ENCODE peak calls at places on chromosomes 7 and 10, in nine cellular contexts. One of them, this sample, is unnamed.

GRCh38 chr7:91098566-91098965 is 165.7 kb upstream of the FZD1 start:
- DNase-seq in HTR-8/SVneo: no peak
- DNase-seq in activated naive CD4-positive, alpha-beta T cell: no peak
- DNase-seq in stimulated activated CD8-positive, alpha-beta memory T cell treated with anti-CD3 and anti-CD28 coated beads, Interleukin-7, amount 100 ng/mL, for 1 hour: no peak
- DNase-seq in caudate nucleus: no peak
- DNase-seq in sciatic nerve: no peak
- DNase-seq in HCT116: no peak
- DNase-seq in activated CD4-positive, alpha-beta T cell treated with anti-CD3 and anti-CD28 coated beads for 48 hours: no peak
- DNase-seq in substantia nigra: no peak
- DNase-seq in this sample: no peak

GRCh38 chr7:158028290-158028941 is 559.2 kb downstream of the PTPRN2 start:
- DNase-seq in stimulated activated CD8-positive, alpha-beta memory T cell treated with anti-CD3 and anti-CD28 coated beads, Interleukin-7, amount 100 ng/mL, for 1 hour: no peak
- DNase-seq in HTR-8/SVneo: no peak
- DNase-seq in activated naive CD4-positive, alpha-beta T cell: no peak
- DNase-seq in substantia nigra: no peak
- DNase-seq in sciatic nerve: peak
- DNase-seq in activated CD4-positive, alpha-beta T cell treated with anti-CD3 and anti-CD28 coated beads for 48 hours: no peak
- DNase-seq in caudate nucleus: no peak
- DNase-seq in HCT116: no peak
- DNase-seq in this sample: no peak

GRCh38 chr10:8104005-8104404 is 49.5 kb downstream of the GATA3 start:
- DNase-seq in HTR-8/SVneo: no peak
- DNase-seq in sciatic nerve: no peak
- DNase-seq in substantia nigra: no peak
- DNase-seq in caudate nucleus: no peak
- DNase-seq in activated CD4-positive, alpha-beta T cell treated with anti-CD3 and anti-CD28 coated beads for 48 hours: no peak
- DNase-seq in stimulated activated CD8-positive, alpha-beta memory T cell treated with anti-CD3 and anti-CD28 coated beads, Interleukin-7, amount 100 ng/mL, for 1 hour: no peak
- DNase-seq in activated naive CD4-positive, alpha-beta T cell: no peak
- DNase-seq in HCT116: no peak
- DNase-seq in this sample: no peak

GRCh38 chr7:27899601-27900000 is 159.6 kb downstream of the TAX1BP1 start:
- DNase-seq in activated CD4-positive, alpha-beta T cell treated with anti-CD3 and anti-CD28 coated beads for 48 hours: peak
- DNase-seq in HCT116: no peak
- DNase-seq in caudate nucleus: no peak
- DNase-seq in HTR-8/SVneo: no peak
- DNase-seq in substantia nigra: no peak
- DNase-seq in stimulated activated CD8-positive, alpha-beta memory T cell treated with anti-CD3 and anti-CD28 coated beads, Interleukin-7, amount 100 ng/mL, for 1 hour: no peak
- DNase-seq in sciatic nerve: no peak
- DNase-seq in activated naive CD4-positive, alpha-beta T cell: no peak
- DNase-seq in this sample: no peak

GRCh38 chr7:116528008-116528789 is 3.4 kb downstream of the CAV1 start:
- DNase-seq in activated naive CD4-positive, alpha-beta T cell: no peak
- DNase-seq in caudate nucleus: no peak
- DNase-seq in stimulated activated CD8-positive, alpha-beta memory T cell treated with anti-CD3 and anti-CD28 coated beads, Interleukin-7, amount 100 ng/mL, for 1 hour: no peak
- DNase-seq in activated CD4-positive, alpha-beta T cell treated with anti-CD3 and anti-CD28 coated beads for 48 hours: no peak
- DNase-seq in HCT116: peak
- DNase-seq in HTR-8/SVneo: no peak
- DNase-seq in sciatic nerve: no peak
- DNase-seq in substantia nigra: no peak
- DNase-seq in this sample: peak

GRCh38 chr10:86798636-86799035 is 42.2 kb downstream of the BMPR1A start:
- DNase-seq in caudate nucleus: no peak
- DNase-seq in activated CD4-positive, alpha-beta T cell treated with anti-CD3 and anti-CD28 coated beads for 48 hours: no peak
- DNase-seq in sciatic nerve: no peak
- DNase-seq in HTR-8/SVneo: no peak
- DNase-seq in activated naive CD4-positive, alpha-beta T cell: no peak
- DNase-seq in substantia nigra: no peak
- DNase-seq in stimulated activated CD8-positive, alpha-beta memory T cell treated with anti-CD3 and anti-CD28 coated beads, Interleukin-7, amount 100 ng/mL, for 1 hour: no peak
- DNase-seq in HCT116: no peak
- DNase-seq in this sample: no peak

GRCh38 chr10:113302062-113302461 is 250.8 kb upstream of the HABP2 start:
- DNase-seq in sciatic nerve: no peak
- DNase-seq in HTR-8/SVneo: no peak
- DNase-seq in caudate nucleus: no peak
- DNase-seq in activated naive CD4-positive, alpha-beta T cell: no peak
- DNase-seq in activated CD4-positive, alpha-beta T cell treated with anti-CD3 and anti-CD28 coated beads for 48 hours: no peak
- DNase-seq in substantia nigra: no peak
- DNase-seq in HCT116: no peak
- DNase-seq in stimulated activated CD8-positive, alpha-beta memory T cell treated with anti-CD3 and anti-CD28 coated beads, Interleukin-7, amount 100 ng/mL, for 1 hour: no peak
- DNase-seq in this sample: no peak

GRCh38 chr10:49089152-49089788 is 26.1 kb downstream of the VSTM4 start:
- DNase-seq in stimulated activated CD8-positive, alpha-beta memory T cell treated with anti-CD3 and anti-CD28 coated beads, Interleukin-7, amount 100 ng/mL, for 1 hour: no peak
- DNase-seq in sciatic nerve: no peak
- DNase-seq in HCT116: no peak
- DNase-seq in caudate nucleus: no peak
- DNase-seq in HTR-8/SVneo: no peak
- DNase-seq in activated naive CD4-positive, alpha-beta T cell: no peak
- DNase-seq in activated CD4-positive, alpha-beta T cell treated with anti-CD3 and anti-CD28 coated beads for 48 hours: no peak
- DNase-seq in substantia nigra: no peak
- DNase-seq in this sample: no peak

GRCh38 chr7:78134256-78134655 is 335.7 kb downstream of the PHTF2 start:
- DNase-seq in activated CD4-positive, alpha-beta T cell treated with anti-CD3 and anti-CD28 coated beads for 48 hours: no peak
- DNase-seq in HTR-8/SVneo: peak
- DNase-seq in HCT116: peak
- DNase-seq in sciatic nerve: no peak
- DNase-seq in stimulated activated CD8-positive, alpha-beta memory T cell treated with anti-CD3 and anti-CD28 coated beads, Interleukin-7, amount 100 ng/mL, for 1 hour: no peak
- DNase-seq in activated naive CD4-positive, alpha-beta T cell: no peak
- DNase-seq in caudate nucleus: no peak
- DNase-seq in substantia nigra: no peak
- DNase-seq in this sample: no peak

GRCh38 chr7:111229181-111229740 is 138.3 kb downstream of the LRRN3 start:
- DNase-seq in activated CD4-positive, alpha-beta T cell treated with anti-CD3 and anti-CD28 coated beads for 48 hours: no peak
- DNase-seq in HTR-8/SVneo: no peak
- DNase-seq in stimulated activated CD8-positive, alpha-beta memory T cell treated with anti-CD3 and anti-CD28 coated beads, Interleukin-7, amount 100 ng/mL, for 1 hour: no peak
- DNase-seq in substantia nigra: no peak
- DNase-seq in caudate nucleus: no peak
- DNase-seq in HCT116: no peak
- DNase-seq in activated naive CD4-positive, alpha-beta T cell: no peak
- DNase-seq in sciatic nerve: no peak
- DNase-seq in this sample: no peak

GRCh38 chr7:26390016-26390415 is 98.4 kb downstream of the SNX10 start:
- DNase-seq in activated naive CD4-positive, alpha-beta T cell: no peak
- DNase-seq in activated CD4-positive, alpha-beta T cell treated with anti-CD3 and anti-CD28 coated beads for 48 hours: no peak
- DNase-seq in HCT116: no peak
- DNase-seq in substantia nigra: no peak
- DNase-seq in caudate nucleus: no peak
- DNase-seq in stimulated activated CD8-positive, alpha-beta memory T cell treated with anti-CD3 and anti-CD28 coated beads, Interleukin-7, amount 100 ng/mL, for 1 hour: no peak
- DNase-seq in HTR-8/SVneo: no peak
- DNase-seq in sciatic nerve: no peak
- DNase-seq in this sample: no peak

GRCh38 chr7:150413640-150414081 is 34.5 kb downstream of the ZNF775 start:
- DNase-seq in activated CD4-positive, alpha-beta T cell treated with anti-CD3 and anti-CD28 coated beads for 48 hours: no peak
- DNase-seq in activated naive CD4-positive, alpha-beta T cell: no peak
- DNase-seq in sciatic nerve: peak
- DNase-seq in stimulated activated CD8-positive, alpha-beta memory T cell treated with anti-CD3 and anti-CD28 coated beads, Interleukin-7, amount 100 ng/mL, for 1 hour: no peak
- DNase-seq in HTR-8/SVneo: no peak
- DNase-seq in HCT116: no peak
- DNase-seq in caudate nucleus: no peak
- DNase-seq in substantia nigra: no peak
- DNase-seq in this sample: no peak

GRCh38 chr7:107890962-107891618 is at the start of gene DLD:
- DNase-seq in HCT116: peak
- DNase-seq in caudate nucleus: peak
- DNase-seq in activated naive CD4-positive, alpha-beta T cell: peak
- DNase-seq in activated CD4-positive, alpha-beta T cell treated with anti-CD3 and anti-CD28 coated beads for 48 hours: peak
- DNase-seq in sciatic nerve: peak
- DNase-seq in HTR-8/SVneo: peak
- DNase-seq in substantia nigra: peak
- DNase-seq in stimulated activated CD8-positive, alpha-beta memory T cell treated with anti-CD3 and anti-CD28 coated beads, Interleukin-7, amount 100 ng/mL, for 1 hour: peak
- DNase-seq in this sample: peak

GRCh38 chr7:155804431-155804831 is 7.8 kb downstream of the SHH start:
- DNase-seq in HTR-8/SVneo: no peak
- DNase-seq in sciatic nerve: no peak
- DNase-seq in caudate nucleus: no peak
- DNase-seq in stimulated activated CD8-positive, alpha-beta memory T cell treated with anti-CD3 and anti-CD28 coated beads, Interleukin-7, amount 100 ng/mL, for 1 hour: no peak
- DNase-seq in activated naive CD4-positive, alpha-beta T cell: no peak
- DNase-seq in substantia nigra: no peak
- DNase-seq in HCT116: no peak
- DNase-seq in activated CD4-positive, alpha-beta T cell treated with anti-CD3 and anti-CD28 coated beads for 48 hours: no peak
- DNase-seq in this sample: no peak

GRCh38 chr10:125768217-125768616 is 7.4 kb downstream of the MMP21 start:
- DNase-seq in activated naive CD4-positive, alpha-beta T cell: no peak
- DNase-seq in sciatic nerve: no peak
- DNase-seq in activated CD4-positive, alpha-beta T cell treated with anti-CD3 and anti-CD28 coated beads for 48 hours: no peak
- DNase-seq in substantia nigra: no peak
- DNase-seq in caudate nucleus: no peak
- DNase-seq in HTR-8/SVneo: no peak
- DNase-seq in HCT116: no peak
- DNase-seq in stimulated activated CD8-positive, alpha-beta memory T cell treated with anti-CD3 and anti-CD28 coated beads, Interleukin-7, amount 100 ng/mL, for 1 hour: no peak
- DNase-seq in this sample: no peak

GRCh38 chr7:107180378-107180777 is 11.6 kb downstream of the HBP1 start:
- DNase-seq in sciatic nerve: no peak
- DNase-seq in HTR-8/SVneo: peak
- DNase-seq in stimulated activated CD8-positive, alpha-beta memory T cell treated with anti-CD3 and anti-CD28 coated beads, Interleukin-7, amount 100 ng/mL, for 1 hour: peak
- DNase-seq in activated naive CD4-positive, alpha-beta T cell: peak
- DNase-seq in HCT116: peak
- DNase-seq in caudate nucleus: no peak
- DNase-seq in activated CD4-positive, alpha-beta T cell treated with anti-CD3 and anti-CD28 coated beads for 48 hours: peak
- DNase-seq in substantia nigra: no peak
- DNase-seq in this sample: peak

GRCh38 chr10:71323407-71323806 is 4.3 kb downstream of the SLC29A3 start:
- DNase-seq in HCT116: peak
- DNase-seq in sciatic nerve: no peak
- DNase-seq in activated naive CD4-positive, alpha-beta T cell: no peak
- DNase-seq in caudate nucleus: no peak
- DNase-seq in stimulated activated CD8-positive, alpha-beta memory T cell treated with anti-CD3 and anti-CD28 coated beads, Interleukin-7, amount 100 ng/mL, for 1 hour: no peak
- DNase-seq in HTR-8/SVneo: peak
- DNase-seq in substantia nigra: no peak
- DNase-seq in activated CD4-positive, alpha-beta T cell treated with anti-CD3 and anti-CD28 coated beads for 48 hours: no peak
- DNase-seq in this sample: no peak

GRCh38 chr10:14456218-14456869 is 125.6 kb upstream of the FRMD4A start:
- DNase-seq in substantia nigra: no peak
- DNase-seq in caudate nucleus: no peak
- DNase-seq in HTR-8/SVneo: no peak
- DNase-seq in activated CD4-positive, alpha-beta T cell treated with anti-CD3 and anti-CD28 coated beads for 48 hours: no peak
- DNase-seq in sciatic nerve: no peak
- DNase-seq in activated naive CD4-positive, alpha-beta T cell: no peak
- DNase-seq in HCT116: no peak
- DNase-seq in stimulated activated CD8-positive, alpha-beta memory T cell treated with anti-CD3 and anti-CD28 coated beads, Interleukin-7, amount 100 ng/mL, for 1 hour: no peak
- DNase-seq in this sample: no peak

GRCh38 chr7:96013836-96014235 is 241.5 kb downstream of the DYNC1I1 start:
- DNase-seq in activated naive CD4-positive, alpha-beta T cell: no peak
- DNase-seq in stimulated activated CD8-positive, alpha-beta memory T cell treated with anti-CD3 and anti-CD28 coated beads, Interleukin-7, amount 100 ng/mL, for 1 hour: no peak
- DNase-seq in HCT116: no peak
- DNase-seq in caudate nucleus: no peak
- DNase-seq in substantia nigra: no peak
- DNase-seq in activated CD4-positive, alpha-beta T cell treated with anti-CD3 and anti-CD28 coated beads for 48 hours: no peak
- DNase-seq in sciatic nerve: no peak
- DNase-seq in HTR-8/SVneo: no peak
- DNase-seq in this sample: no peak

GRCh38 chr7:35241431-35241830 is 12.5 kb downstream of the TBX20 start:
- DNase-seq in HCT116: no peak
- DNase-seq in caudate nucleus: no peak
- DNase-seq in substantia nigra: no peak
- DNase-seq in HTR-8/SVneo: no peak
- DNase-seq in activated CD4-positive, alpha-beta T cell treated with anti-CD3 and anti-CD28 coated beads for 48 hours: no peak
- DNase-seq in sciatic nerve: no peak
- DNase-seq in stimulated activated CD8-positive, alpha-beta memory T cell treated with anti-CD3 and anti-CD28 coated beads, Interleukin-7, amount 100 ng/mL, for 1 hour: no peak
- DNase-seq in activated naive CD4-positive, alpha-beta T cell: no peak
- DNase-seq in this sample: no peak

GRCh38 chr7:114759347-114760062 is 162.4 kb upstream of the MDFIC start:
- DNase-seq in substantia nigra: no peak
- DNase-seq in activated CD4-positive, alpha-beta T cell treated with anti-CD3 and anti-CD28 coated beads for 48 hours: no peak
- DNase-seq in stimulated activated CD8-positive, alpha-beta memory T cell treated with anti-CD3 and anti-CD28 coated beads, Interleukin-7, amount 100 ng/mL, for 1 hour: no peak
- DNase-seq in HCT116: no peak
- DNase-seq in caudate nucleus: no peak
- DNase-seq in activated naive CD4-positive, alpha-beta T cell: no peak
- DNase-seq in HTR-8/SVneo: no peak
- DNase-seq in sciatic nerve: no peak
- DNase-seq in this sample: no peak

GRCh38 chr10:13219685-13220670 is 14.2 kb downstream of the UCMA start:
- DNase-seq in HCT116: peak
- DNase-seq in activated CD4-positive, alpha-beta T cell treated with anti-CD3 and anti-CD28 coated beads for 48 hours: no peak
- DNase-seq in sciatic nerve: no peak
- DNase-seq in caudate nucleus: no peak
- DNase-seq in stimulated activated CD8-positive, alpha-beta memory T cell treated with anti-CD3 and anti-CD28 coated beads, Interleukin-7, amount 100 ng/mL, for 1 hour: no peak
- DNase-seq in HTR-8/SVneo: no peak
- DNase-seq in activated naive CD4-positive, alpha-beta T cell: no peak
- DNase-seq in substantia nigra: no peak
- DNase-seq in this sample: no peak

GRCh38 chr7:41437257-41438196 is 265.4 kb downstream of the INHBA start:
- DNase-seq in activated CD4-positive, alpha-beta T cell treated with anti-CD3 and anti-CD28 coated beads for 48 hours: no peak
- DNase-seq in sciatic nerve: no peak
- DNase-seq in activated naive CD4-positive, alpha-beta T cell: no peak
- DNase-seq in caudate nucleus: no peak
- DNase-seq in HCT116: peak
- DNase-seq in substantia nigra: no peak
- DNase-seq in HTR-8/SVneo: peak
- DNase-seq in stimulated activated CD8-positive, alpha-beta memory T cell treated with anti-CD3 and anti-CD28 coated beads, Interleukin-7, amount 100 ng/mL, for 1 hour: no peak
- DNase-seq in this sample: no peak

GRCh38 chr10:31757374-31757773 is 171.3 kb downstream of the ARHGAP12 start:
- DNase-seq in HTR-8/SVneo: no peak
- DNase-seq in activated naive CD4-positive, alpha-beta T cell: no peak
- DNase-seq in activated CD4-positive, alpha-beta T cell treated with anti-CD3 and anti-CD28 coated beads for 48 hours: no peak
- DNase-seq in sciatic nerve: peak
- DNase-seq in stimulated activated CD8-positive, alpha-beta memory T cell treated with anti-CD3 and anti-CD28 coated beads, Interleukin-7, amount 100 ng/mL, for 1 hour: no peak
- DNase-seq in HCT116: no peak
- DNase-seq in substantia nigra: no peak
- DNase-seq in caudate nucleus: no peak
- DNase-seq in this sample: no peak

GRCh38 chr10:71716406-71716805 is 3.2 kb downstream of the C10orf105 start:
- DNase-seq in HTR-8/SVneo: no peak
- DNase-seq in stimulated activated CD8-positive, alpha-beta memory T cell treated with anti-CD3 and anti-CD28 coated beads, Interleukin-7, amount 100 ng/mL, for 1 hour: no peak
- DNase-seq in substantia nigra: no peak
- DNase-seq in caudate nucleus: no peak
- DNase-seq in activated CD4-positive, alpha-beta T cell treated with anti-CD3 and anti-CD28 coated beads for 48 hours: no peak
- DNase-seq in HCT116: no peak
- DNase-seq in activated naive CD4-positive, alpha-beta T cell: no peak
- DNase-seq in sciatic nerve: no peak
- DNase-seq in this sample: no peak

GRCh38 chr10:61754553-61755540 is 92.1 kb downstream of the CABCOCO1 start:
- DNase-seq in activated naive CD4-positive, alpha-beta T cell: no peak
- DNase-seq in substantia nigra: no peak
- DNase-seq in stimulated activated CD8-positive, alpha-beta memory T cell treated with anti-CD3 and anti-CD28 coated beads, Interleukin-7, amount 100 ng/mL, for 1 hour: no peak
- DNase-seq in activated CD4-positive, alpha-beta T cell treated with anti-CD3 and anti-CD28 coated beads for 48 hours: no peak
- DNase-seq in sciatic nerve: no peak
- DNase-seq in HCT116: no peak
- DNase-seq in caudate nucleus: no peak
- DNase-seq in HTR-8/SVneo: no peak
- DNase-seq in this sample: no peak

GRCh38 chr10:63491558-63492316 is 26.0 kb upstream of the JMJD1C start:
- DNase-seq in activated CD4-positive, alpha-beta T cell treated with anti-CD3 and anti-CD28 coated beads for 48 hours: no peak
- DNase-seq in sciatic nerve: no peak
- DNase-seq in HCT116: no peak
- DNase-seq in stimulated activated CD8-positive, alpha-beta memory T cell treated with anti-CD3 and anti-CD28 coated beads, Interleukin-7, amount 100 ng/mL, for 1 hour: no peak
- DNase-seq in substantia nigra: no peak
- DNase-seq in HTR-8/SVneo: peak
- DNase-seq in activated naive CD4-positive, alpha-beta T cell: no peak
- DNase-seq in caudate nucleus: no peak
- DNase-seq in this sample: no peak

GRCh38 chr10:22363305-22363704 is 18.0 kb downstream of the SPAG6 start:
- DNase-seq in sciatic nerve: no peak
- DNase-seq in activated naive CD4-positive, alpha-beta T cell: no peak
- DNase-seq in activated CD4-positive, alpha-beta T cell treated with anti-CD3 and anti-CD28 coated beads for 48 hours: peak
- DNase-seq in stimulated activated CD8-positive, alpha-beta memory T cell treated with anti-CD3 and anti-CD28 coated beads, Interleukin-7, amount 100 ng/mL, for 1 hour: no peak
- DNase-seq in HTR-8/SVneo: no peak
- DNase-seq in HCT116: no peak
- DNase-seq in substantia nigra: no peak
- DNase-seq in caudate nucleus: no peak
- DNase-seq in this sample: no peak

GRCh38 chr10:26217396-26218105 is 977 bp downstream of the GAD2 start:
- DNase-seq in activated CD4-positive, alpha-beta T cell treated with anti-CD3 and anti-CD28 coated beads for 48 hours: peak
- DNase-seq in caudate nucleus: no peak
- DNase-seq in sciatic nerve: no peak
- DNase-seq in substantia nigra: no peak
- DNase-seq in HCT116: no peak
- DNase-seq in HTR-8/SVneo: no peak
- DNase-seq in stimulated activated CD8-positive, alpha-beta memory T cell treated with anti-CD3 and anti-CD28 coated beads, Interleukin-7, amount 100 ng/mL, for 1 hour: no peak
- DNase-seq in activated naive CD4-positive, alpha-beta T cell: no peak
- DNase-seq in this sample: no peak